ENCODE peak calls at places on chromosomes 13 and 19, in five cellular contexts. Q is A549, G is H1, D is K562, Z is HepG2. I is an unnamed sample.

GRCh38 chr13:68304287-68304893 is 1074.3 kb upstream of the PCDH9 start:
- DNase-seq in D (peak), Q (peak), G (no peak), Z (peak), I (no peak)

GRCh38 chr13:27496006-27496405 is 45.6 kb upstream of the MTIF3 start:
- DNase-seq in G (no peak), Z (no peak), Q (no peak), D (no peak), I (no peak)

GRCh38 chr19:15324791-15325519 is 7.4 kb downstream of the BRD4 start:
- DNase-seq in D (no peak), G (no peak), Z (no peak), Q (no peak), I (no peak)

GRCh38 chr19:10288662-10289166 is 1.0 kb upstream of the ICAM5 start:
- DNase-seq in Z (peak), G (no peak), D (peak), Q (peak), I (no peak)

GRCh38 chr13:77548095-77548494 is 12.6 kb downstream of the SCEL start:
- DNase-seq in G (no peak), Z (no peak), Q (no peak), D (no peak), I (no peak)

GRCh38 chr13:74325106-74325505 is 190.9 kb upstream of the KLF12 start:
- DNase-seq in Z (peak), D (no peak), Q (no peak), G (no peak), I (no peak)

GRCh38 chr13:41791056-41791455 is 169.9 kb downstream of the VWA8 start:
- DNase-seq in G (no peak), Q (no peak), Z (no peak), D (no peak), I (no peak)

GRCh38 chr19:10333758-10334339 is 520 bp upstream of the RAVER1 start:
- DNase-seq in Q (no peak), D (no peak), Z (no peak), G (no peak), I (no peak)

GRCh38 chr19:6092329-6093286 is 17.7 kb downstream of the RFX2 start:
- DNase-seq in Q (peak), G (peak), D (peak), Z (peak), I (no peak)

GRCh38 chr19:40240332-40240731 is 13.8 kb upstream of the CCNP start:
- DNase-seq in G (no peak), Q (no peak), Z (no peak), D (no peak), I (no peak)

GRCh38 chr19:40241125-40241808 is 14.8 kb upstream of the CCNP start:
- DNase-seq in G (no peak), D (no peak), Z (no peak), Q (no peak), I (no peak)

GRCh38 chr19:40239415-40240226 is 13.1 kb upstream of the CCNP start:
- DNase-seq in G (no peak), Z (no peak), D (no peak), Q (no peak), I (no peak)

GRCh38 chr19:40242480-40242879 is 16.0 kb upstream of the CCNP start:
- DNase-seq in D (no peak), Z (no peak), G (no peak), Q (no peak), I (no peak)

GRCh38 chr19:40241809-40242384 is 15.4 kb upstream of the CCNP start:
- DNase-seq in Q (no peak), Z (no peak), G (no peak), D (no peak), I (no peak)
- TF ChIP-seq HDAC2 in Q (no peak), Z (no peak), G (no peak), D (no peak), I (no peak)

DNA sequence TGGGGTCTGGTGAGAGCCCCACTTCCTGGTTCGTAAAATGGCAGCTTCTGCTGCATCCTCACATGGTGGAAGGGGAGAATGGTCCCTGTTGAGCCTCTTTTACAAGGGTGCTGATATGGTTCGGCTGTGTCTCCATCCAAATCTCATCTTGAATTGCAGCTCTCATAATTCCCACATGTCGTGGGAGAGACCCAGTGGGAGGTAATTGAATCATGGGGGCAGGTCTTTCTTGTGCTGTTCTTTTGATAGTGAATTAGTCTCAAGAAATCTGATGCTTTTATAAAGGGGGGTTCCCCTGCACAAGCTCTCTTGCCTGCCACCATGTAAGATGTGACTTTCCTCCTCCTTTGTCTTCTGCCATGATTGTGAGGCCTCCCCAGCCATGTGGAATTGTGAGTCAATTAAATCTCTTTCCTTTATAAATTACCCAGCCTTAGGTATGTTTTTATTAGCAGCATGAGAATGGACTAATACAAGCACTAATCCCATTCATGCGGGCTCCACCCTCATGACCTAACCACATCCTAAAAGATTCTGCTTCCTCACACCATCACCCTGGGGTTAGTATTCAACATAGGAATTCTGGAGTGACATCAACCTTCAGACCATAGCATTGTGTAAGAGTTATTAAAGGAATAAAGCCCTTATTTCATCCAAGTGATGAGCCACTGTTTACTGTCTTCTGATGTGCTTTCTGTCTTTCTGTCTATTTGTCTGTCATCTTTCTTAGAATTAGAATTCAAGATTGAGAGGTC is 159.0 kb upstream of the IRS2 start:
- DNase-seq in Z (no peak), G (no peak), Q (no peak), D (no peak), I (no peak)
- TF ChIP-seq HDAC2 in Z (no peak), G (no peak), Q (no peak), D (no peak), I (no peak)

GRCh38 chr13:94598281-94598680 is 2.3 kb upstream of the TGDS start:
- DNase-seq in G (no peak), Q (no peak), Z (no peak), D (no peak), I (no peak)
- TF ChIP-seq HDAC2 in G (no peak), Q (no peak), Z (no peak), D (no peak), I (no peak)

DNA sequence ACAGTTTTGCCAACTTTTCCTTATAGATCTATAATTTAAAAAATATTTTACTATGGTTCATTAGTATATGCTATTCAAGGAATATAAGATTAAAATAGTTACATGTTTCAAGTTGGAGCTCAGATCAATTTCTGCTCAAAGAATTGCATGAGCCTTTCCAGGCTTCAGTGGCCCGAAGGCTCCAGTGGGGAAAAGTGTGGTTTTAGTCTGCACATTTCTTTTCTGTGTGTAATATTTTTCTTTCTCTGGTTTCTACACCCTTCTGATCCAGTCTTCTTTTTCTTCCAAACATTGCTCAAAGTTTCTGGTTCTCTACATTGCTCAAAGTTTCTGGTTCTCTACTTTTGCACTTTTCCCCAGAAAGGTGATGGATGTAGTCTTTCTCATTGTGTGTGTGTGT is 64.6 kb upstream of the OXGR1 start:
- DNase-seq in G (no peak), Z (no peak), D (no peak), Q (no peak), I (no peak)
- TF ChIP-seq HDAC2 in G (no peak), Z (no peak), D (no peak), Q (no peak), I (no peak)

GRCh38 chr13:40013554-40013953 is 358.1 kb downstream of the COG6 start:
- DNase-seq in G (no peak), D (no peak), Z (peak), Q (no peak), I (no peak)
- TF ChIP-seq HDAC2 in G (no peak), D (no peak), Z (no peak), Q (no peak), I (no peak)

GRCh38 chr13:99057310-99057975 is 79.6 kb upstream of the DOCK9 start:
- DNase-seq in Z (no peak), Q (peak), D (no peak), G (no peak), I (no peak)
- TF ChIP-seq HDAC2 in Z (no peak), Q (no peak), D (no peak), G (no peak), I (no peak)

GRCh38 chr19:8503506-8503905 is 1.1 kb upstream of the PRAM1 start:
- DNase-seq in Z (no peak), G (no peak), Q (no peak), D (no peak), I (no peak)

GRCh38 chr19:8506402-8506957 is 4.0 kb upstream of the PRAM1 start:
- DNase-seq in Z (no peak), Q (peak), D (peak), G (no peak), I (no peak)

GRCh38 chr19:8501968-8502367 is 472 bp downstream of the PRAM1 start:
- DNase-seq in Z (no peak), Q (no peak), D (no peak), G (no peak), I (no peak)

GRCh38 chr19:8504171-8504570 is 1.7 kb upstream of the PRAM1 start:
- DNase-seq in G (no peak), Z (no peak), D (peak), Q (no peak), I (no peak)

GRCh38 chr19:8505680-8506401 is 3.4 kb upstream of the PRAM1 start:
- DNase-seq in Z (peak), G (peak), Q (peak), D (peak), I (no peak)
- TF ChIP-seq HDAC2 in Z (no peak), G (peak), Q (no peak), D (peak), I (no peak)

GRCh38 chr13:37009692-37010091 is 9.1 kb downstream of the EXOSC8 start:
- DNase-seq in D (no peak), G (no peak), Z (no peak), Q (no peak), I (no peak)
- TF ChIP-seq HDAC2 in D (no peak), G (no peak), Z (no peak), Q (no peak), I (no peak)

GRCh38 chr13:112721198-112722104 is 31.6 kb downstream of the ATP11A start:
- DNase-seq in G (no peak), Z (peak), D (peak), Q (no peak), I (no peak)
- TF ChIP-seq HDAC2 in G (no peak), Z (no peak), D (no peak), Q (no peak), I (no peak)

DNA sequence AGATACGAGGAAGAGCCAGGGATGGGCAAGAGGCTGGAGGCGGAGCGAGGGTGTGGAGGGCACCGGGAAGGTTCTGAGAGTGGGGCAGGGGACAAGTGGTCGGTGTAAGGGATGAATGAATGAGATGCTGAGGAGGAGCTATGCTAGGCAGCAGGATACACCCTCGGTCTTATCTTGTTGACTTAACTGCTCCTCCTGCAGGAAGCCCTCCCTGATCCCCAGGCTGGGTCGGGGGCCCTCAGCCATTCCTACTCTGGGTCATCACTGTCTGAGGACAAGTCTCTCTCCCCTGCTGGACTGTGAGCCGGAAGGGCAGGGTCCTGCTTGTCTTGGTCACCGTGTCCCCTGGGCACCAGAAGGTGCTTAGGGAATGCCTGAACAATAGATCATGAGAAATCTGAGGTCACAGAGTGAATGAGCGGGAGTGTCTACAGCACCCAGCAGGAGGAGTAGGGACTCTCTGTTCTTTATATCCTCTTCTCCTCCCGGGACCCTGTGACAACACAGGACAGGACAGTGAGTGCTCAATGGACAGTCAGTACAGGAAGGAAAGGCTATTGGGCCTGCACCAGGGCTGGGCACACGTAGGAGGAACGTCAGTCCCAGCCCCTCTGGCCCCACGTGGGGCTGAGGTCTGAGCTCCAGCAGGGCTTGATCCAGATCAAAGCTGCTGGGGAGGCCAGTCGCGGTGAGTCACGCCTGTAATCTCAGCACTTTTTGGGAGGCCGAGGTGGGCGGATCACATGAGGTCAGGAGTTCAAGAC is 6.5 kb downstream of the NKPD1 start:
- DNase-seq in Z (peak), G (no peak), Q (no peak), D (peak), I (no peak)
- TF ChIP-seq HDAC2 in Z (peak), G (no peak), Q (no peak), D (peak), I (no peak)

I was measured in GM12878.